ENCODE peak calls at places on chromosomes 11 and 22, in ten cellular contexts. Y is stomach; I is caudate nucleus; P is aorta; U is HCT116; H is NCI-H460; V is left ventricle myocardium inferior; B is HFF-Myc; Q is stimulated activated CD8-positive, alpha-beta memory T cell treated with anti-CD3 and anti-CD28 coated beads, Interleukin-4, amount 100 ng/mL, for 1 hour; N is activated CD8-positive, alpha-beta memory T cell treated with anti-CD3 and anti-CD28 coated beads for 48 hours. S is an unnamed sample.

GRCh38 chr11:64572143-64572542 is 18.9 kb upstream of the SLC22A12 start:
- DNase-seq in Y (no peak), I (no peak), P (no peak), U (no peak), H (no peak), V (no peak), B (no peak), Q (no peak), N (no peak), S (no peak)

GRCh38 chr11:61747389-61748285 is 4.8 kb upstream of the MYRF start:
- DNase-seq in Y (peak), I (peak), P (peak), U (peak), H (peak), V (peak), B (no peak), Q (no peak), N (no peak), S (no peak)

GRCh38 chr11:13000721-13001120 is 8.4 kb upstream of the RASSF10 start:
- DNase-seq in Y (no peak), I (no peak), P (no peak), U (no peak), H (no peak), V (no peak), B (no peak), Q (no peak), N (no peak), S (no peak)

GRCh38 chr11:35682230-35683195 is 19.9 kb downstream of the TRIM44 start:
- DNase-seq in Y (no peak), I (peak), P (no peak), U (no peak), H (no peak), V (no peak), B (no peak), Q (no peak), N (no peak), S (no peak)

GRCh38 chr22:46390652-46391301 is 55.3 kb downstream of the TRMU start:
- DNase-seq in Y (peak), I (no peak), P (no peak), U (no peak), H (no peak), V (peak), B (no peak), Q (no peak), N (no peak), S (no peak)

GRCh38 chr11:61626580-61627380 is 45.9 kb upstream of the SYT7 start:
- DNase-seq in Y (peak), I (no peak), P (no peak), U (no peak), H (no peak), V (peak), B (no peak), Q (no peak), N (no peak), S (no peak)

GRCh38 chr11:106670069-106670468 is 348.2 kb downstream of the GUCY1A2 start:
- DNase-seq in Y (no peak), I (no peak), P (no peak), U (no peak), H (no peak), V (no peak), B (no peak), Q (no peak), N (no peak), S (no peak)

GRCh38 chr11:27473017-27473406 is 422 bp upstream of the LGR4 start:
- DNase-seq in Y (no peak), I (no peak), P (no peak), U (no peak), H (no peak), V (no peak), B (no peak), Q (no peak), N (no peak), S (no peak)

GRCh38 chr11:22304337-22304961 is 33.7 kb upstream of the SLC17A6 start:
- DNase-seq in Y (no peak), I (no peak), P (no peak), U (peak), H (peak), V (no peak), B (peak), Q (no peak), N (no peak), S (no peak)

GRCh38 chr11:16184588-16184987 is 171.8 kb downstream of the SOX6 start:
- DNase-seq in Y (no peak), I (no peak), P (no peak), U (no peak), H (peak), V (no peak), B (peak), Q (no peak), N (no peak), S (no peak)

GRCh38 chr11:225734-226453 is 10.2 kb downstream of the SIRT3 start:
- DNase-seq in Y (no peak), I (no peak), P (no peak), U (no peak), H (no peak), V (no peak), B (no peak), Q (no peak), N (no peak), S (no peak)